ENCODE peak calls at places on chromosomes 6 and 20, in four cellular contexts. S is adrenal gland, J is H9, M is GM13977. Q is an unnamed sample.

GRCh38 chr6:107820571-107821261 is 3.4 kb downstream of the SCML4 start:
- DNase-seq in S (no peak), J (no peak), M (no peak), Q (no peak)

GRCh38 chr20:1417273-1417672 is 24.4 kb upstream of the FKBP1A start:
- DNase-seq in M (no peak), S (no peak), J (no peak), Q (no peak)

GRCh38 chr6:45075246-45075645 is 252.9 kb upstream of the RUNX2 start:
- DNase-seq in M (no peak), J (no peak), S (no peak), Q (no peak)

GRCh38 chr20:1272368-1273155 is 6.5 kb downstream of the SNPH start:
- DNase-seq in J (no peak), S (no peak), M (no peak), Q (no peak)

GRCh38 chr20:1863296-1863695 is 31.9 kb upstream of the SIRPA start:
- DNase-seq in M (no peak), S (no peak), J (no peak), Q (no peak)

GRCh38 chr6:129849456-129849855 is 11.7 kb downstream of the TMEM244 start:
- DNase-seq in S (peak), M (no peak), J (no peak), Q (no peak)

GRCh38 chr20:21234324-21234723 is 68.8 kb upstream of the XRN2 start:
- DNase-seq in J (no peak), S (no peak), M (no peak), Q (no peak)

GRCh38 chr20:25055711-25056492 is 2.0 kb downstream of the ACSS1 start:
- DNase-seq in J (no peak), M (no peak), S (peak), Q (no peak)

GRCh38 chr6:101543796-101544195 is 150.3 kb downstream of the GRIK2 start:
- DNase-seq in M (no peak), S (no peak), J (no peak), Q (no peak)

GRCh38 chr6:146891615-146892265 is 293.0 kb downstream of the ADGB start:
- DNase-seq in J (no peak), S (no peak), M (no peak), Q (no peak)

GRCh38 chr20:10788055-10788454 is 114.3 kb upstream of the JAG1 start:
- DNase-seq in S (no peak), J (no peak), M (no peak), Q (no peak)

GRCh38 chr6:34696189-34696738 is 303 bp downstream of the ILRUN start:
- DNase-seq in M (no peak), S (peak), J (no peak), Q (no peak)

GRCh38 chr6:8905647-8906231 is 470.4 kb upstream of the SLC35B3 start:
- DNase-seq in J (no peak), M (no peak), S (no peak), Q (no peak)

GRCh38 chr6:21935142-21935541 is 341.6 kb downstream of the SOX4 start:
- DNase-seq in M (no peak), J (no peak), S (no peak), Q (no peak)

GRCh38 chr6:101926149-101926925 is 532.8 kb downstream of the GRIK2 start:
- DNase-seq in S (no peak), M (no peak), J (no peak), Q (no peak)

GRCh38 chr6:113936093-113936934 is 34.6 kb downstream of the HDAC2 start:
- DNase-seq in M (peak), S (no peak), J (no peak), Q (peak)

GRCh38 chr6:15331143-15331542 is 85.3 kb downstream of the JARID2 start:
- DNase-seq in M (no peak), J (no peak), S (peak), Q (no peak)

GRCh38 chr6:43986177-43986825 is 141.0 kb downstream of the MRPL14 start:
- DNase-seq in J (no peak), M (no peak), S (no peak), Q (no peak)

GRCh38 chr6:13767121-13767794 is 47.1 kb downstream of the MCUR1 start:
- DNase-seq in J (peak), S (peak), M (no peak), Q (peak)

GRCh38 chr20:341682-342081 is 5.2 kb upstream of the NRSN2 start:
- DNase-seq in J (no peak), M (no peak), S (peak), Q (no peak)

DNA sequence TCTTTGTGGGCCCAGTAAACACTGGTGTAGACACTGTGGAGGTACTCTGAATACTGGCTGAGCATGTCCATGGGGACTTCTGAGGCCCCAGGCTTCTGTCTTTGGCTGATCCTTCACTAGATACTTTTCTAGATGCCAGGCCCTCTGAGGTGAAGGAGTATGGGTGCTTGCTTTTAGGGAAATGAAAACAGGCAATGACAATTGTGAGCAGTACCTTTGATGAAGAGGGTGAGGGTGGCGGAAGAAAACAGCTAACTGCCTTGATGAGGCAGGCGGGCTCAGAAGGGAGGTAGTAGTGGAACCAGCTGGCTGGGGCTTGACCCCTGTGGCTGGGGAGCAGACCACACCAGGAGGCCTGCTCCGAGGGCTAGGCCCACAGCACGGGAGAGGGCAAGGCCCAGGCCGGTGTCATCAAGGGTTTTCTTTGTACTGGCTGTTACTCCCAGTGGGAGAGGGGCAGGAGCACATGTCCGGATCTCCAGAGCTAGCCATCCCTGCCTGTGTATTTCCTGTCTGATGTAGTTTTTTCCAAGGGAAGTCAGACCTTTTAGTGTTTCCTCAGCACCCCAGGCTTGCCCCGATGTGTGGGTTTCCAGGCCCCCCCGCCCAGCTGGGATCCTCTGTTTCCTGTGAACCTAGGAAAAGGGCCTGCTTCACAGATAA is 3.9 kb downstream of the PLCG1 start:
- DNase-seq in S (no peak), M (no peak), J (no peak), Q (no peak)
- TF ChIP-seq CTCF in S (no peak), M (no peak), J (no peak), Q (no peak)

DNA sequence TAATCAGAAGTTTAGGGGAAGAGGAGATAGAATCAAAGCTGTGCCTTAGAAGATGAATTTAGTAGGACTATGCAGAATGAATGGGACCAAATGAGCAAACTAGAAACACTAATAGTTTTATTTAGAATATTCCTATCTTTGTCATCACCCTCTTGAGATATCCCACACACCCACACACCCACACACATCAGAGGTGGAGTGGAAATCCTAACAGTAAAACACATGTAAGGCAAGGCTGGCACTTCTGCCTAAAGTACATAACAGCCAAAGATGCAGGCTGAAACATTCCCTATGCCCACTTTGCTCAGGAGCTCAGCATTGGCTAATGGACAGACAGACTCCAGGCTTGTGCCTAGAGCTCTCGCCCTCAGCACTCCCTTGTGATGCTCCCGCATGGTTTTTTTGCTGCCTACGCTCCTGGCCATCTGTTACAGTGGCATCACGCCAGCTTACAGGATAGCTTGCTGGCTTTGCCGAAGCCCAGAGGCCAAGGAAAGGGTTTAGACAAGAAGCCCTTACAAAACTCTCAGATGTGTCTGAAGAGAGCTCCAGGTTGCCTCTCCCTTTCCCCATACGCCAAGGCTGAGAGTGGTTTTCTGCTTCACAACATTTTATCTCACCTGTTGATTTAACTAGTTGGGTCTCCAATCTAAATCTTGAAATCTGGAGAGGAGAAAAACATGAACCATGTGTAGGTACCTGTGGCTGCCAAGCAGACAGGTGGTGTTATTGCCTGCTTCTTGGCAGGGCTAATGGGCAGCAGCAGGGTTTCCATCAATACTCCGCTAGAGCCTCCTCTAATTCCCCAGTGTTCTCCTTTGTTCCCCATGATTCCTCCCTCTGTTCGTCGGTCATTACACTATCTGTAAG is 282.6 kb upstream of the ID4 start:
- DNase-seq in S (peak), M (no peak), J (no peak), Q (no peak)
- TF ChIP-seq CTCF in S (no peak), M (no peak), J (no peak), Q (no peak)

DNA sequence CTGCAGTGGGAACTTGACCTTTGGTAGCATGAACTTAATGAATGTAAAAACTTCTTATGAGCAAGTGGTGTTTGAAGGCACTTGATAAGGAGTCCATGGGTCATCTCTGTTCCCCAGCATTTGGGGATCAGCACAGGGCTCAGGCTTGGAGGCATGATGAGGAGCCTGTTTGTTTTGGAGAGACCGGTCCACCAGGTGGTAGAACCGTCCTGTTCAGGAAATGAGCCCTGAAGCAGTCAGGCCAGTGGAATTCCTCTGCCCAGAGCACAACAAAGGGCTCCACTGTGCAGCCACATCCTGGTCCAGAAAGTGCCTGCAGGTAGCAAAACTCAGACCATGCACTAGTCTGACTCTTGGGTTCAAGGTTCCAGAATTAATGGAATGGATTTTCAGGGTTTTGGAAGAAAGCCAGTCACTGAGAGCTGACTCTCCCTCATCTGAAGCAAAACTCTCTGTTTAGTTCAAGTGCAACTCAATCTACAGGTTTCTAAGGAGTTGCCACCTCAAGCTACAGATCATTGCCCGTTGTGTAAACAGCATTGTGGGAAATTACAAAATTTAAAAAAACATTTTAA is 52.3 kb upstream of the ADGRF1 start:
- DNase-seq in S (no peak), J (no peak), M (no peak), Q (no peak)
- TF ChIP-seq CTCF in S (no peak), J (peak), M (no peak), Q (no peak)

GRCh38 chr6:169577236-169577635 is 124.6 kb downstream of the WDR27 start:
- DNase-seq in S (no peak), M (no peak), J (no peak), Q (no peak)
- TF ChIP-seq CTCF in S (no peak), M (no peak), J (no peak), Q (no peak)

GRCh38 chr6:5422321-5422915 is 161.1 kb downstream of the FARS2 start:
- DNase-seq in M (peak), S (peak), J (peak), Q (peak)
- TF ChIP-seq CTCF in M (peak), S (peak), J (peak), Q (peak)

DNA sequence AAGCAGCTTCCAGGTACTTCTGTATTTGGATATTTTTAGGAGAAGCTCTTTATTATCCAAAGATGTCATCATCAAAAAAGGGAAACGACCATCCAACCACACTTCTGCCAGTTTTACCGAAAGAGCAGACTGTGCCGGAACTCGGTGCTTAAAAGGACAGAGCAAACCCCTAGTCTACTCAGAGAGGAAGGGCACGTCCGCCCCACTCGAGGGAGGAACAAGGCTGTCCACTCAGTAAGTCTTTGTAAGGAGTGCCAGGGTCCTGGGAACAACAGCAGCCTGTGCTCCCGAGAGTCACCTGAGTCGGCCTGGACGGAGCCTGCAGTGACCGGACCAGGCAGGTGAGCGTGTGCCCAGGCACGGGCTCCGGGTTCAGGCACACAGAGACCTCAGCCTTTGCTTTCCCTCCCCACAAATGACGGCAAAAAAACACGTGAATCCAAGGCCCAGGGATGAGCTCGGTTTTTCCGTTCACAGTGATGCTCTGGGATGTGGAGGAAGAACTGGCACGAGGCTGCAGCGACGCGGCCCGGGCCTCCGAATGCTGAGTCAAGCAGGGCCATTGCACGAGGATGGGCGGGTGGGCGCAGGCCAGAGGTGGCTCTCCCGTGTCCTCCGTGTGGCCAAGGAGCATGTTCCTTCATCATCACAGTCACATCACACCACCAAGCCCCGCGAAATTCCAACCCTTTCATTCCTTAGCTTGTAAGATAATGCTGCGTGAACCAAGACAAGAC is 17.4 kb upstream of the SLCO4A1 start:
- DNase-seq in J (no peak), M (no peak), S (no peak), Q (no peak)
- TF ChIP-seq CTCF in J (peak), M (no peak), S (no peak), Q (no peak)

GRCh38 chr20:36784900-36785299 is 11.3 kb upstream of the DSN1 start:
- DNase-seq in M (no peak), J (no peak), S (peak), Q (no peak)
- TF ChIP-seq CTCF in M (no peak), J (no peak), S (no peak), Q (no peak)

GRCh38 chr20:35447082-35447789 is 8.2 kb upstream of the CEP250 start:
- DNase-seq in S (peak), J (peak), M (peak), Q (peak)
- TF ChIP-seq CTCF in S (peak), J (peak), M (peak), Q (peak)

DNA sequence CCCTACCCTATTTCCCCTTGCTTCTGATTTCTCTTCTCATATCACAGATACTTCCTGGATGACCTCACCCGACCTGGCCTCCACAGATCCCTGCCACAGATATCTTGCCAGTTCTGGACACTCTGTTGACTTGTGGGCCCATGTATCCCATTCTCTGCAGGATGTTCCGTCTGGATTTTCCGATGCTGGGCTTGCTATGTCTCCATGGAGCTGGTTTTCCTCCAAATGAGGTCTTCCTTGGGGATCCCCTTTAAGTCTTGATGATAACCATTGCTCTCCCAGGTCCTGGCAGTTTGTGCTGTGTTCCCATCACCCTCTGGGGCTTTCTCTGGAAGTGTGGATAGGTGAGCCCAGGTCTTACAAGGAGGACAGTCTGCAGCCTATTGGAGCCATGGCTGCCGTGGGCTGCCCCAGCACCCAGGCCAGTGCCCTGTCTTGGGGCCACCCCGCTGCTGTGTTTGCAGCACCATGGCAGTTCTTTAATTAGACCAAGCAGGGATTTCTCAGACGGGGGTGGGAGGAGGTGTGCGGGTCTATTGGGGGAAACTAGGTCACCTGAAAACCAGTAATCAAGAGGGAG is 23.9 kb downstream of the PPP1R16B start:
- DNase-seq in M (no peak), J (no peak), S (no peak), Q (no peak)
- TF ChIP-seq CTCF in M (no peak), J (no peak), S (no peak), Q (no peak)

DNA sequence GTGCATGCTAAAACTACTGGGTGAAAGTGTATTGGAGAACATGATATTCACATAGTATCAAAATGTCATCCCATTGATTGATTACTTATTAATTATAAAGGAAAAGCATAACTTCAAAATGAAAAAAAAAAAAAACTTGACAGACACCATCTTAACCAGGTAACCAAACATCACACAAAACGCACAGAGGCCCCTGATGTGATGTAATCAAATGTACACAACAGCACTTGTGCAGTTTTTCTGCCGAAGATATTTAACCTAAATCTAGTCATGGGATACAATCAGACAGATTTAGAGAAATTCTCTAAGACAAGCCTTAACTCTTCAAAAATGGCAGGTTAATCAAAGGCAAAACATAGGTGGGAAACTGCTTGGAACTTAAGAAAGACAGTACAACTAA is 102.0 kb upstream of the TENT5A start:
- DNase-seq in M (no peak), S (no peak), J (no peak), Q (no peak)
- TF ChIP-seq CTCF in M (no peak), S (no peak), J (no peak), Q (no peak)

Q was measured in GM20000.